ENCODE peak calls at places on chromosomes 3 and 15, in five cellular contexts. A is transverse colon, C is stomach, N is osteoblast, B is IMR-90. F is an unnamed sample. For H3K9me3 and H3K4me1, the result is how much of the 10 kb centered on the place peaks cover.

GRCh38 chr15:55481842-55482241 is 26.2 kb downstream of the DNAAF4 start:
- DNase-seq in A (no peak), C (no peak), N (no peak), B (no peak), F (no peak)

GRCh38 chr3:48493203-48493501 is 10.8 kb downstream of the SHISA5 start:
- DNase-seq in A (no peak), C (no peak), N (no peak), B (no peak), F (no peak)

GRCh38 chr3:191563722-191564121 is 102.8 kb downstream of the PYDC2 start:
- DNase-seq in A (no peak), C (no peak), N (no peak), B (no peak), F (no peak)

GRCh38 chr15:58552505-58553364 is 120.9 kb downstream of the LIPC start:
- DNase-seq in A (no peak), C (no peak), N (peak), B (peak), F (no peak)

GRCh38 chr3:115834068-115834467 is 210.8 kb downstream of the GAP43 start:
- DNase-seq in A (no peak), C (no peak), N (no peak), B (peak), F (no peak)

GRCh38 chr15:85615930-85616329 is 178.8 kb downstream of the KLHL25 start:
- DNase-seq in A (no peak), C (no peak), N (no peak), B (peak), F (no peak)

GRCh38 chr3:110856916-110857315 is 214.7 kb upstream of the NECTIN3 start:
- DNase-seq in A (no peak), C (no peak), N (no peak), B (no peak), F (no peak)

GRCh38 chr3:48446425-48447193 is at the start of gene ATRIP:
- DNase-seq in A (peak), C (peak), N (peak), B (peak), F (peak)

GRCh38 chr3:119184808-119185690 is 11.7 kb downstream of the UPK1B start:
- DNase-seq in A (no peak), C (no peak), N (peak), B (peak), F (no peak)

GRCh38 chr3:183954875-183955274 is 62.8 kb downstream of the ABCC5 start:
- DNase-seq in A (no peak), C (no peak), N (no peak), B (no peak), F (no peak)

GRCh38 chr3:187012609-187013051 is 82.3 kb downstream of the ST6GAL1 start:
- DNase-seq in A (peak), C (no peak), N (no peak), B (peak), F (no peak)

GRCh38 chr3:14519406-14519805 is 20.7 kb downstream of the GRIP2 start:
- DNase-seq in A (no peak), C (no peak), N (peak), B (no peak), F (peak)

GRCh38 chr3:14518893-14519292 is 21.2 kb downstream of the GRIP2 start:
- DNase-seq in A (no peak), C (no peak), N (peak), B (no peak), F (no peak)

GRCh38 chr3:14516738-14517345 is 23.3 kb downstream of the GRIP2 start:
- DNase-seq in A (no peak), C (no peak), N (peak), B (no peak), F (no peak)

GRCh38 chr3:14518432-14518802 is 21.7 kb downstream of the GRIP2 start:
- DNase-seq in A (no peak), C (no peak), N (no peak), B (no peak), F (peak)

GRCh38 chr3:14517601-14518431 is 22.3 kb downstream of the GRIP2 start:
- DNase-seq in A (no peak), C (no peak), N (peak), B (no peak), F (peak)
- H3K9me3 ChIP-seq in A (under half), C (under half), N (under half), B (under half), F (under half)

GRCh38 chr15:80433836-80434235 is 29.7 kb downstream of the ARNT2 start:
- DNase-seq in A (no peak), C (no peak), N (no peak), B (no peak), F (no peak)

GRCh38 chr15:80436511-80437307 is 32.5 kb downstream of the ARNT2 start:
- DNase-seq in A (no peak), C (peak), N (no peak), B (peak), F (no peak)

GRCh38 chr15:80434926-80435720 is 30.9 kb downstream of the ARNT2 start:
- DNase-seq in A (no peak), C (no peak), N (no peak), B (no peak), F (no peak)

GRCh38 chr15:80429964-80430363 is 25.8 kb downstream of the ARNT2 start:
- DNase-seq in A (no peak), C (no peak), N (no peak), B (no peak), F (no peak)

DNA sequence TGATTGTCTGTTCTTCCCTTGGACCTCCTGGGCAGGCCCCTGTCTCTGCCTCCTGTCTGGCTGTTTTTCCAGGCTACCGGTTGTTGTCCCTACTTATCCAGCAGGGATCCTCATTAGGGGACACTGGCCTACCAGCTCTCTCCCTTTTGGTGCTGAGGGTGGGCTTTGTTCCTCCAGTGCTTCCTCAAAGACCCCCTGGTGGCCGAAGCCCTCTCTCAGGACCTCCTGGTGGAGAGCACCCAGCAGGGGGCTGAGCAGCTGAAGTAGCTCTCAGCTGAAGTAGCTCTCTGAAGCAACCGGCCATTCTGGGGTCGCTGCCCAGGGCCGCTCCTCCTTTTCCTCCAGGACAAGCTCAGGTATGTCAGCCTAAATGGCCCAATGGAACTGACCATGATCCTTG is 27.5 kb downstream of the ARNT2 start:
- DNase-seq in A (no peak), C (no peak), N (no peak), B (no peak), F (no peak)
- TF ChIP-seq CTCF in A (no peak), C (no peak), N (no peak), B (peak), F (no peak)

GRCh38 chr15:88630798-88631463 is 7.9 kb upstream of the ISG20 start:
- DNase-seq in A (peak), C (no peak), N (no peak), B (no peak), F (no peak)
- H3K4me1 ChIP-seq in A (under half), C (under half), N (under half), B (under half), F (under half)

DNA sequence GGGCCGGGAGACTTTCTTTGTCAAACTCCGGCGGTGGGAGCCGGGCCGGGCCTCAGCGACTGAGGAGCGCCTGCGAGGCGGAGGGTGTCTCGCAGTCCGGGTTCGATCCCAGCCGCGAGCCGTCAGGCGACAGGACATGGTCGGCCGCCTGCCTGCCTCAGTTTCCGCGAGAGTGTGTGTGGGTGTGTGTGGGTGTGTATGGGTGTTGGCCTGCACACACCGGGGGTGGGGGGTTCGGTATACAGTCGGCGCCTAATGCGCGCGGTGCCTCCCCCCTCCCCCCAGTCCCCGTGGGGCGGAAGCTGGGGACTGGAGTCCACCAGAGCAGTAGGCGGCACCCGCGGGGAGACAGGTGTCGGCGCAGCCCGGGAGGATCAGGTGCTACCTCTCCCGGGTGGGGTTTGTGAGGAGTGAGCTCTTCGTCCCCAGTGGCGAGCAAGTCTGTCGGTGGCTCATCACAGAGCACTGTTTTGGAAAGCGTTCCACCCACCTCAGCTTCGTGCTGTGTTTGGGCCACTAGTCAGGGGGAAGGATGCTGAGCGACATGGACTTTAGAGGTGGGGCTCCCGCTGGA is 246.3 kb downstream of the GOLGA6L6 start:
- DNase-seq in A (no peak), C (no peak), N (peak), B (no peak), F (no peak)
- H3K9me3 ChIP-seq in A (under half), C (half or more), N (under half), B (under half), F (under half)

DNA sequence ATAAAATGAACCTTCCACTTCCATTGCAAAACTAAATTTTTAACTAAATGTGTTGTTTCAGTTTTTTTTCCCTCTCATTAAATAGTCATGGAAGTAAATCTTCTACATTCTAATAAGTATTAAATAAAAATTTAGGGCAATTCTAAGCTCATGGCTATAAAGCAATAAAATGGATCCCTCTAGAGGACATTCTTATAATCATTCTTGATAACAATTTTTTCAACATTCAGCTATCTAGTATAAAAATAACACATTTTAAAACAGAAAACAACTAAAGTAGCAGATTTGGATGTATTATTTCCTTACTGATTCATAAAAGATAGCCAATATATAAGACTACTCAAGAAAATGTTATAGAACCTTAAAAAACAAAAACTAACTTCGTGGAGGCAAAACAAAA is 393.1 kb downstream of the PLOD2 start:
- DNase-seq in A (no peak), C (no peak), N (peak), B (no peak), F (no peak)
- TF ChIP-seq CTCF in A (peak), C (no peak), N (peak), B (peak), F (no peak)

DNA sequence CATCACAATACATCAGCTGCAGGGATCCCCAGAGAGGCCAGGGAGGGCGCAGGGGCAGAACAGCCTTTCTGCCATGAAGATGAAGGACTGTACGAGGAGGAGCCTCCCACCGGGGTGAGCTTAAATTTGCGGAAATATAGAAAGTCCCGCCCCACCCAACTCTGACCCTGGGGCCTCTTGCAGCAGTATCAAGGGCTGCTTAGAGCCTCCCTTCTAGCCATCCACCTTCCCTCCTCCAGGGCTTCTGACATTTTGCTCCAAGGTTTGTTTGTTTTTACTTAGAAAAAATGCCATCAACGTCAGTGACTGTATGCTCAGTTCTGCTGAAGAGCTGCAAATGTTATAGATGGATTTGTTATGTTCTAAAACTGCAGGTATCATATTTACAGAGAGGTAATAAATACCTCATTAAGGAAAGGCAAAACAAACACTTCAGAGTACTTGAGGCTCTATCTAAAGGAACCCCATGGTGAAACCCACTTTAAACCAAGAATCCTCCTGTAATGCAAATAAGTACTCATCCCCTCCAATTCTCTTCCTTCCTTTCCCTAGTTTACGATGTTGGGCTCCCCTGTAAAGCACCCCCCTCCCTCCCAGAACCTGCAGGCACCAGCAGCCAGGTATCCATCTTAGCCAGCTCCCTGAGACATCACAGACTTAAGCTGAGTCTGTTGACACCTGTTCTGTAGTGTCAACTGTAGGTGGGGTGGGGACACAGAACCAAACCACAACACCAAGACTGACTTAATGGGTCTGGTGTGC is 30.5 kb downstream of the RFTN1 start:
- DNase-seq in A (peak), C (no peak), N (no peak), B (peak), F (no peak)
- H3K4me1 ChIP-seq in A (under half), C (under half), N (half or more), B (under half), F (under half)